ENCODE peak calls at places on chromosomes 12 and 14, in six cellular contexts. R is KBM-7, D is iPS-NIHi11, N is stomach, V is Right ventricle myocardium superior, I is NCI-H1105. Y is an unnamed sample.

GRCh38 chr12:42516573-42516972 is 73.0 kb downstream of the PRICKLE1 start:
- DNase-seq in D (no peak), V (no peak), R (no peak), N (no peak), I (no peak), Y (no peak)

GRCh38 chr12:84969226-84969625 is 56.6 kb upstream of the SLC6A15 start:
- DNase-seq in R (no peak), V (no peak), I (no peak), N (no peak), D (no peak), Y (no peak)

GRCh38 chr14:63174760-63175191 is 29.5 kb upstream of the RHOJ start:
- DNase-seq in R (peak), I (peak), V (no peak), D (peak), N (no peak), Y (no peak)

GRCh38 chr14:104186575-104186974 is 48.2 kb downstream of the KIF26A start:
- DNase-seq in N (no peak), R (no peak), V (no peak), I (no peak), D (no peak), Y (no peak)

GRCh38 chr14:37903561-37904191 is 304.0 kb upstream of the SSTR1 start:
- DNase-seq in N (no peak), D (peak), I (peak), R (peak), V (no peak), Y (no peak)

GRCh38 chr14:97298331-97298730 is 501.1 kb downstream of the VRK1 start:
- DNase-seq in N (no peak), I (peak), R (peak), D (peak), V (no peak), Y (no peak)

GRCh38 chr12:42396473-42397259 is 70.7 kb downstream of the PPHLN1 start:
- DNase-seq in I (no peak), V (no peak), N (no peak), R (peak), D (no peak), Y (no peak)

GRCh38 chr14:24605435-24606190 is 3.9 kb downstream of the GZMH start:
- DNase-seq in N (peak), D (peak), V (no peak), R (peak), I (no peak), Y (peak)

GRCh38 chr14:106185837-106186233 is 659.5 kb downstream of the TMEM121 start:
- DNase-seq in I (no peak), D (no peak), R (peak), V (no peak), N (peak), Y (no peak)

GRCh38 chr12:90301095-90301494 is 592.5 kb upstream of the ATP2B1 start:
- DNase-seq in I (no peak), R (no peak), V (no peak), N (no peak), D (no peak), Y (no peak)

GRCh38 chr12:121892673-121893561 is 4.3 kb downstream of the PSMD9 start:
- DNase-seq in D (no peak), N (no peak), R (no peak), I (no peak), V (no peak), Y (no peak)

GRCh38 chr12:78863482-78864427 is 819 bp upstream of the SYT1 start:
- DNase-seq in V (peak), I (peak), R (no peak), D (peak), N (no peak), Y (peak)

GRCh38 chr14:37974421-37974820 is 233.3 kb upstream of the SSTR1 start:
- DNase-seq in N (no peak), V (no peak), D (no peak), I (no peak), R (no peak), Y (no peak)

GRCh38 chr12:105617141-105617540 is 286.6 kb downstream of the C12orf75 start:
- DNase-seq in I (no peak), D (no peak), R (no peak), V (no peak), N (no peak), Y (no peak)

GRCh38 chr14:64725879-64726584 is 21.8 kb downstream of the PLEKHG3 start:
- DNase-seq in V (no peak), R (no peak), N (no peak), D (no peak), I (no peak), Y (no peak)

GRCh38 chr12:6852651-6853354 is 853 bp downstream of the USP5 start:
- DNase-seq in N (peak), V (no peak), I (no peak), D (peak), R (peak), Y (no peak)

GRCh38 chr12:116916714-116917114 is 6.0 kb downstream of the FBXW8 start:
- DNase-seq in V (no peak), N (peak), D (peak), R (peak), I (no peak), Y (no peak)

GRCh38 chr14:54127526-54127925 is 170.9 kb upstream of the BMP4 start:
- DNase-seq in R (no peak), V (no peak), D (no peak), N (no peak), I (no peak), Y (no peak)

GRCh38 chr14:62428429-62429203 is 616.6 kb downstream of the KCNH5 start:
- DNase-seq in V (no peak), D (no peak), N (no peak), I (no peak), R (no peak), Y (no peak)

GRCh38 chr14:83473846-83474245 is 1940.2 kb upstream of the SEL1L start:
- DNase-seq in D (no peak), I (no peak), N (no peak), R (no peak), V (no peak), Y (no peak)

GRCh38 chr14:73166399-73166798 is 30.1 kb downstream of the PSEN1 start:
- DNase-seq in R (no peak), V (no peak), N (no peak), D (no peak), I (no peak), Y (no peak)

GRCh38 chr12:46107591-46107990 is 117.2 kb upstream of the SCAF11 start:
- DNase-seq in R (peak), N (no peak), V (no peak), I (no peak), D (peak), Y (no peak)

GRCh38 chr14:49105512-49105911 is 480.7 kb downstream of the RPS29 start:
- DNase-seq in I (no peak), D (no peak), V (no peak), N (no peak), R (no peak), Y (no peak)

GRCh38 chr12:122886851-122887816 is 8.8 kb downstream of the VPS37B start:
- DNase-seq in I (no peak), N (peak), R (no peak), D (no peak), V (no peak), Y (no peak)

GRCh38 chr14:75705014-75705413 is 44.0 kb downstream of the TTLL5 start:
- DNase-seq in R (no peak), D (no peak), I (no peak), V (no peak), N (no peak), Y (no peak)

GRCh38 chr12:4809449-4810218 is 89.4 kb downstream of the GALNT8 start:
- DNase-seq in R (no peak), N (no peak), D (peak), V (no peak), I (no peak), Y (no peak)

GRCh38 chr14:96341323-96341722 is 21.8 kb downstream of the ATG2B start:
- DNase-seq in V (no peak), D (no peak), N (no peak), I (no peak), R (no peak), Y (no peak)

Y was measured in heart left ventricle.